ENCODE peak calls at places on chromosome 1, in ten cellular contexts. One of them, this sample, is unnamed.

GRCh38 chr1:192573499-192573898 is 2.1 kb upstream of the RGS1 start:
- DNase-seq in RWPE2: no peak
- DNase-seq in CD4-positive, CD25-positive, alpha-beta regulatory T cell: no peak
- DNase-seq in left lung: no peak
- DNase-seq in lower lobe of right lung: no peak
- DNase-seq in SJCRH30: peak
- DNase-seq in CD8-positive, alpha-beta memory T cell: no peak
- DNase-seq in iPS DF 6.9: no peak
- DNase-seq in Peyer's patch: no peak
- DNase-seq in CD4-positive, alpha-beta memory T cell: no peak
- DNase-seq in this sample: no peak

GRCh38 chr1:221169447-221169889 is 290.2 kb downstream of the HLX start:
- DNase-seq in RWPE2: no peak
- DNase-seq in CD4-positive, CD25-positive, alpha-beta regulatory T cell: no peak
- DNase-seq in left lung: no peak
- DNase-seq in lower lobe of right lung: no peak
- DNase-seq in SJCRH30: peak
- DNase-seq in CD8-positive, alpha-beta memory T cell: no peak
- DNase-seq in iPS DF 6.9: peak
- DNase-seq in Peyer's patch: no peak
- DNase-seq in CD4-positive, alpha-beta memory T cell: no peak
- DNase-seq in this sample: no peak

GRCh38 chr1:207398986-207399385 is 55.1 kb upstream of the CR2 start:
- DNase-seq in RWPE2: no peak
- DNase-seq in CD4-positive, CD25-positive, alpha-beta regulatory T cell: no peak
- DNase-seq in left lung: no peak
- DNase-seq in lower lobe of right lung: no peak
- DNase-seq in SJCRH30: no peak
- DNase-seq in CD8-positive, alpha-beta memory T cell: no peak
- DNase-seq in iPS DF 6.9: no peak
- DNase-seq in Peyer's patch: no peak
- DNase-seq in CD4-positive, alpha-beta memory T cell: no peak
- DNase-seq in this sample: no peak

GRCh38 chr1:182259229-182259872 is 132.2 kb downstream of the GLUL start:
- DNase-seq in RWPE2: no peak
- DNase-seq in CD4-positive, CD25-positive, alpha-beta regulatory T cell: peak
- DNase-seq in left lung: peak
- DNase-seq in lower lobe of right lung: peak
- DNase-seq in SJCRH30: peak
- DNase-seq in CD8-positive, alpha-beta memory T cell: peak
- DNase-seq in iPS DF 6.9: no peak
- DNase-seq in Peyer's patch: peak
- DNase-seq in CD4-positive, alpha-beta memory T cell: peak
- DNase-seq in this sample: peak

GRCh38 chr1:185016880-185017279 is 28.5 kb upstream of the RNF2 start:
- DNase-seq in RWPE2: no peak
- DNase-seq in CD4-positive, CD25-positive, alpha-beta regulatory T cell: no peak
- DNase-seq in left lung: no peak
- DNase-seq in lower lobe of right lung: no peak
- DNase-seq in SJCRH30: no peak
- DNase-seq in CD8-positive, alpha-beta memory T cell: no peak
- DNase-seq in iPS DF 6.9: no peak
- DNase-seq in Peyer's patch: no peak
- DNase-seq in CD4-positive, alpha-beta memory T cell: no peak
- DNase-seq in this sample: no peak

GRCh38 chr1:50857702-50858101 is 102.4 kb downstream of the FAF1 start:
- DNase-seq in RWPE2: no peak
- DNase-seq in CD4-positive, CD25-positive, alpha-beta regulatory T cell: no peak
- DNase-seq in left lung: no peak
- DNase-seq in lower lobe of right lung: no peak
- DNase-seq in SJCRH30: no peak
- DNase-seq in CD8-positive, alpha-beta memory T cell: no peak
- DNase-seq in iPS DF 6.9: no peak
- DNase-seq in Peyer's patch: no peak
- DNase-seq in CD4-positive, alpha-beta memory T cell: no peak
- DNase-seq in this sample: no peak

GRCh38 chr1:162138107-162138506 is 68.6 kb downstream of the NOS1AP start:
- DNase-seq in RWPE2: no peak
- DNase-seq in CD4-positive, CD25-positive, alpha-beta regulatory T cell: no peak
- DNase-seq in left lung: no peak
- DNase-seq in lower lobe of right lung: no peak
- DNase-seq in SJCRH30: no peak
- DNase-seq in CD8-positive, alpha-beta memory T cell: no peak
- DNase-seq in iPS DF 6.9: no peak
- DNase-seq in Peyer's patch: no peak
- DNase-seq in CD4-positive, alpha-beta memory T cell: no peak
- DNase-seq in this sample: no peak

GRCh38 chr1:11761988-11762406 is at the start of gene C1orf167:
- DNase-seq in RWPE2: no peak
- DNase-seq in CD4-positive, CD25-positive, alpha-beta regulatory T cell: peak
- DNase-seq in left lung: no peak
- DNase-seq in lower lobe of right lung: no peak
- DNase-seq in SJCRH30: no peak
- DNase-seq in CD8-positive, alpha-beta memory T cell: peak
- DNase-seq in iPS DF 6.9: no peak
- DNase-seq in Peyer's patch: no peak
- DNase-seq in CD4-positive, alpha-beta memory T cell: no peak
- DNase-seq in this sample: no peak

GRCh38 chr1:112444269-112444668 is 48.3 kb downstream of the CTTNBP2NL start:
- DNase-seq in RWPE2: no peak
- DNase-seq in CD4-positive, CD25-positive, alpha-beta regulatory T cell: no peak
- DNase-seq in left lung: no peak
- DNase-seq in lower lobe of right lung: no peak
- DNase-seq in SJCRH30: no peak
- DNase-seq in CD8-positive, alpha-beta memory T cell: no peak
- DNase-seq in iPS DF 6.9: no peak
- DNase-seq in Peyer's patch: no peak
- DNase-seq in CD4-positive, alpha-beta memory T cell: no peak
- DNase-seq in this sample: no peak

DNA sequence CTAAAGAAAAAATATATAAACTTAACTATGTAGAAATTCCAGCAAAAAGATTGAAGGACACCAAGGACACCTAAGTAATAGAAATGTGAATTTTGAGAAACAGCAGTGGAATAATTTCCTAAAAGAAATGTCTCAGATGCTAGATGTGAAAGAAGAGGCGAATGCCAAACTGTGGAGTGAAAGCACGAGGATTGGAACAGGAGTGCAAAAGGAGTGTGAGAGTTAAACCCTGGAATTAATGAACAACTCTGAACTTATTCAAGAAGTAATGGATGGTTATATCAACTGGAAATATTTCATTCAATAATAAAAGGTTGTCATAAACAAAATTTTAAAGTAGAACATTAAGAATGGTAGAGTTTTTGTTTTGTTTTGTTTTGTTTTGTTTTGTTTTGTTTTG is 78.5 kb upstream of the SGIP1 start:
- DNase-seq in RWPE2: no peak
- DNase-seq in CD4-positive, CD25-positive, alpha-beta regulatory T cell: no peak
- DNase-seq in left lung: no peak
- DNase-seq in lower lobe of right lung: no peak
- DNase-seq in SJCRH30: no peak
- DNase-seq in CD8-positive, alpha-beta memory T cell: no peak
- DNase-seq in iPS DF 6.9: no peak
- DNase-seq in Peyer's patch: no peak
- DNase-seq in CD4-positive, alpha-beta memory T cell: no peak
- DNase-seq in this sample: no peak
- H3K27ac ChIP-seq in RWPE2: no peak
- H3K27ac ChIP-seq in CD4-positive, CD25-positive, alpha-beta regulatory T cell: no peak
- H3K27ac ChIP-seq in left lung: no peak
- H3K27ac ChIP-seq in lower lobe of right lung: no peak
- H3K27ac ChIP-seq in SJCRH30: no peak
- H3K27ac ChIP-seq in CD8-positive, alpha-beta memory T cell: no peak
- H3K27ac ChIP-seq in iPS DF 6.9: no peak
- H3K27ac ChIP-seq in Peyer's patch: no peak
- H3K27ac ChIP-seq in CD4-positive, alpha-beta memory T cell: no peak
- H3K27ac ChIP-seq in this sample: no peak

GRCh38 chr1:201542166-201543045 is 3.5 kb downstream of the NAV1 start:
- DNase-seq in RWPE2: no peak
- DNase-seq in CD4-positive, CD25-positive, alpha-beta regulatory T cell: no peak
- DNase-seq in left lung: no peak
- DNase-seq in lower lobe of right lung: no peak
- DNase-seq in SJCRH30: peak
- DNase-seq in CD8-positive, alpha-beta memory T cell: no peak
- DNase-seq in iPS DF 6.9: no peak
- DNase-seq in Peyer's patch: no peak
- DNase-seq in CD4-positive, alpha-beta memory T cell: no peak
- DNase-seq in this sample: no peak

GRCh38 chr1:201539561-201540404 is 856 bp downstream of the NAV1 start:
- DNase-seq in RWPE2: no peak
- DNase-seq in CD4-positive, CD25-positive, alpha-beta regulatory T cell: no peak
- DNase-seq in left lung: no peak
- DNase-seq in lower lobe of right lung: peak
- DNase-seq in SJCRH30: peak
- DNase-seq in CD8-positive, alpha-beta memory T cell: no peak
- DNase-seq in iPS DF 6.9: no peak
- DNase-seq in Peyer's patch: peak
- DNase-seq in CD4-positive, alpha-beta memory T cell: no peak
- DNase-seq in this sample: no peak

GRCh38 chr1:201543871-201544521 is 5.1 kb downstream of the NAV1 start:
- DNase-seq in RWPE2: no peak
- DNase-seq in CD4-positive, CD25-positive, alpha-beta regulatory T cell: no peak
- DNase-seq in left lung: no peak
- DNase-seq in lower lobe of right lung: no peak
- DNase-seq in SJCRH30: no peak
- DNase-seq in CD8-positive, alpha-beta memory T cell: no peak
- DNase-seq in iPS DF 6.9: no peak
- DNase-seq in Peyer's patch: no peak
- DNase-seq in CD4-positive, alpha-beta memory T cell: no peak
- DNase-seq in this sample: no peak

GRCh38 chr1:201538618-201539551 is at the start of gene NAV1:
- DNase-seq in RWPE2: no peak
- DNase-seq in CD4-positive, CD25-positive, alpha-beta regulatory T cell: no peak
- DNase-seq in left lung: peak
- DNase-seq in lower lobe of right lung: peak
- DNase-seq in SJCRH30: peak
- DNase-seq in CD8-positive, alpha-beta memory T cell: no peak
- DNase-seq in iPS DF 6.9: no peak
- DNase-seq in Peyer's patch: peak
- DNase-seq in CD4-positive, alpha-beta memory T cell: no peak
- DNase-seq in this sample: no peak

GRCh38 chr1:201540846-201541735 is 2.2 kb downstream of the NAV1 start:
- DNase-seq in RWPE2: no peak
- DNase-seq in CD4-positive, CD25-positive, alpha-beta regulatory T cell: no peak
- DNase-seq in left lung: no peak
- DNase-seq in lower lobe of right lung: no peak
- DNase-seq in SJCRH30: no peak
- DNase-seq in CD8-positive, alpha-beta memory T cell: no peak
- DNase-seq in iPS DF 6.9: no peak
- DNase-seq in Peyer's patch: no peak
- DNase-seq in CD4-positive, alpha-beta memory T cell: no peak
- DNase-seq in this sample: no peak
- H3K27ac ChIP-seq in RWPE2: no peak
- H3K27ac ChIP-seq in CD4-positive, CD25-positive, alpha-beta regulatory T cell: no peak
- H3K27ac ChIP-seq in left lung: peak
- H3K27ac ChIP-seq in lower lobe of right lung: peak
- H3K27ac ChIP-seq in SJCRH30: peak
- H3K27ac ChIP-seq in CD8-positive, alpha-beta memory T cell: no peak
- H3K27ac ChIP-seq in iPS DF 6.9: no peak
- H3K27ac ChIP-seq in Peyer's patch: peak
- H3K27ac ChIP-seq in CD4-positive, alpha-beta memory T cell: no peak
- H3K27ac ChIP-seq in this sample: no peak

GRCh38 chr1:67855944-67856343 is 22.7 kb upstream of the GNG12 start:
- DNase-seq in RWPE2: no peak
- DNase-seq in CD4-positive, CD25-positive, alpha-beta regulatory T cell: no peak
- DNase-seq in left lung: no peak
- DNase-seq in lower lobe of right lung: no peak
- DNase-seq in SJCRH30: no peak
- DNase-seq in CD8-positive, alpha-beta memory T cell: no peak
- DNase-seq in iPS DF 6.9: no peak
- DNase-seq in Peyer's patch: no peak
- DNase-seq in CD4-positive, alpha-beta memory T cell: no peak
- DNase-seq in this sample: no peak
- H3K27ac ChIP-seq in RWPE2: no peak
- H3K27ac ChIP-seq in CD4-positive, CD25-positive, alpha-beta regulatory T cell: no peak
- H3K27ac ChIP-seq in left lung: no peak
- H3K27ac ChIP-seq in lower lobe of right lung: no peak
- H3K27ac ChIP-seq in SJCRH30: no peak
- H3K27ac ChIP-seq in CD8-positive, alpha-beta memory T cell: no peak
- H3K27ac ChIP-seq in iPS DF 6.9: no peak
- H3K27ac ChIP-seq in Peyer's patch: no peak
- H3K27ac ChIP-seq in CD4-positive, alpha-beta memory T cell: no peak
- H3K27ac ChIP-seq in this sample: no peak

GRCh38 chr1:14975119-14975518 is 178.4 kb upstream of the TMEM51 start:
- DNase-seq in RWPE2: no peak
- DNase-seq in CD4-positive, CD25-positive, alpha-beta regulatory T cell: no peak
- DNase-seq in left lung: no peak
- DNase-seq in lower lobe of right lung: no peak
- DNase-seq in SJCRH30: no peak
- DNase-seq in CD8-positive, alpha-beta memory T cell: no peak
- DNase-seq in iPS DF 6.9: no peak
- DNase-seq in Peyer's patch: no peak
- DNase-seq in CD4-positive, alpha-beta memory T cell: no peak
- DNase-seq in this sample: no peak

GRCh38 chr1:14976260-14976659 is 177.3 kb upstream of the TMEM51 start:
- DNase-seq in RWPE2: no peak
- DNase-seq in CD4-positive, CD25-positive, alpha-beta regulatory T cell: no peak
- DNase-seq in left lung: no peak
- DNase-seq in lower lobe of right lung: no peak
- DNase-seq in SJCRH30: no peak
- DNase-seq in CD8-positive, alpha-beta memory T cell: no peak
- DNase-seq in iPS DF 6.9: no peak
- DNase-seq in Peyer's patch: no peak
- DNase-seq in CD4-positive, alpha-beta memory T cell: no peak
- DNase-seq in this sample: no peak

GRCh38 chr1:14980801-14981200 is 172.7 kb upstream of the TMEM51 start:
- DNase-seq in RWPE2: no peak
- DNase-seq in CD4-positive, CD25-positive, alpha-beta regulatory T cell: no peak
- DNase-seq in left lung: no peak
- DNase-seq in lower lobe of right lung: no peak
- DNase-seq in SJCRH30: no peak
- DNase-seq in CD8-positive, alpha-beta memory T cell: no peak
- DNase-seq in iPS DF 6.9: no peak
- DNase-seq in Peyer's patch: no peak
- DNase-seq in CD4-positive, alpha-beta memory T cell: no peak
- DNase-seq in this sample: no peak

GRCh38 chr1:14974361-14974760 is 179.2 kb upstream of the TMEM51 start:
- DNase-seq in RWPE2: no peak
- DNase-seq in CD4-positive, CD25-positive, alpha-beta regulatory T cell: no peak
- DNase-seq in left lung: no peak
- DNase-seq in lower lobe of right lung: no peak
- DNase-seq in SJCRH30: no peak
- DNase-seq in CD8-positive, alpha-beta memory T cell: no peak
- DNase-seq in iPS DF 6.9: no peak
- DNase-seq in Peyer's patch: no peak
- DNase-seq in CD4-positive, alpha-beta memory T cell: no peak
- DNase-seq in this sample: no peak

DNA sequence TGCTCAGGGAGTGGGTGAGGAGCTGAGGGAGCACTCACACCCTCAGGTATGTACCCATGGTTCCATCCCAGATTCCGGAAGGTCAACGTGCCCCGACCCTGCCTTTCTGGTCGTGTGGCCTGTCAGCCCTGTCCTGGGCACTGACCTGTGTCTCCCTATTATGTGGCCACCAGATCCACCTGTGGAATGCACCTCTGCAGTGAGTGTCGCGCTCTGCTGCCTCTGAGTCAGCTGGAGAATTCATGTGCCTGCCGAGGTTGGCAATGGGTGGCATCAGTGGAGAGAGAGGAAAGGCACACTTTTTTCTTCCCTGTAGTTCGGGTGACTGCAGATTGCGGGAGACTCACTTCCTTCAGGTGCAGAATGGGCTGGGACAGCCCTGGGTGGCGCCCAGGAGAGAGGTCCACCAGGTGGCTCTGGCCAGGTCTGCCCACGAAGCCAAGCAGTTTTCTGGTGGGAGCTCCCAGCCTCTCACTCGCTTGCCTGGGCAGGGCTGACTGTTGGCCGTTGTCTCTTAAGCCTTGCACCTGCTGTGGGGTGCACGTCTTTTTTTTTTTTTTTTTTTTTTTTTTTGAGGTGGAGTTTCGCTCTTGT is 176.1 kb upstream of the TMEM51 start:
- DNase-seq in RWPE2: no peak
- DNase-seq in CD4-positive, CD25-positive, alpha-beta regulatory T cell: no peak
- DNase-seq in left lung: no peak
- DNase-seq in lower lobe of right lung: no peak
- DNase-seq in SJCRH30: no peak
- DNase-seq in CD8-positive, alpha-beta memory T cell: no peak
- DNase-seq in iPS DF 6.9: no peak
- DNase-seq in Peyer's patch: no peak
- DNase-seq in CD4-positive, alpha-beta memory T cell: no peak
- DNase-seq in this sample: no peak
- H3K27ac ChIP-seq in RWPE2: no peak
- H3K27ac ChIP-seq in CD4-positive, CD25-positive, alpha-beta regulatory T cell: no peak
- H3K27ac ChIP-seq in left lung: no peak
- H3K27ac ChIP-seq in lower lobe of right lung: no peak
- H3K27ac ChIP-seq in SJCRH30: no peak
- H3K27ac ChIP-seq in CD8-positive, alpha-beta memory T cell: no peak
- H3K27ac ChIP-seq in iPS DF 6.9: no peak
- H3K27ac ChIP-seq in Peyer's patch: no peak
- H3K27ac ChIP-seq in CD4-positive, alpha-beta memory T cell: no peak
- H3K27ac ChIP-seq in this sample: no peak